ENCODE peak calls at places on chromosomes 13 and 19, in eight cellular contexts. V, X, B, L, S, D, C and N are unnamed samples.

GRCh38 chr13:60009300-60010248 is 154.2 kb downstream of the DIAPH3 start:
- DNase-seq in V (no peak), X (no peak), B (peak; percentile 41), L (no peak), S (peak; percentile 92), D (no peak), C (no peak), N (no peak)

GRCh38 chr19:31312004-31312403 is 37.2 kb downstream of the TSHZ3 start:
- DNase-seq in V (peak; percentile 69), X (peak; percentile 34), B (peak; percentile 38), L (no peak), S (peak; percentile 46), D (no peak), C (no peak), N (no peak)

GRCh38 chr19:2315818-2316353 is 7.9 kb upstream of the LINGO3 start:
- DNase-seq in V (peak; percentile 89), X (peak; percentile 71), B (peak; percentile 71), L (no peak), S (peak; percentile 80), D (peak; percentile 95), C (peak; percentile 61), N (peak; percentile 79)

GRCh38 chr19:13100871-13101589 is 1.6 kb downstream of the LYL1 start:
- DNase-seq in V (no peak), X (no peak), B (no peak), L (no peak), S (no peak), D (no peak), C (no peak), N (no peak)

GRCh38 chr19:14728595-14728994 is 38.7 kb downstream of the ZNF333 start:
- DNase-seq in V (no peak), X (no peak), B (no peak), L (no peak), S (no peak), D (no peak), C (no peak), N (no peak)

GRCh38 chr13:107582171-107582570 is 633.2 kb downstream of the LIG4 start:
- DNase-seq in V (no peak), X (no peak), B (no peak), L (no peak), S (no peak), D (no peak), C (no peak), N (no peak)

GRCh38 chr13:110426745-110427144 is 119.7 kb downstream of the COL4A2 start:
- DNase-seq in V (no peak), X (peak; percentile 49), B (no peak), L (no peak), S (no peak), D (no peak), C (no peak), N (no peak)

GRCh38 chr13:109605846-109606245 is 180.5 kb downstream of the IRS2 start:
- DNase-seq in V (no peak), X (no peak), B (no peak), L (no peak), S (no peak), D (no peak), C (no peak), N (no peak)

GRCh38 chr19:38388310-38389100 is at the start of gene SPRED3:
- DNase-seq in V (peak; percentile 72), X (no peak), B (peak; percentile 77), L (no peak), S (no peak), D (peak; percentile 90), C (no peak), N (no peak)

GRCh38 chr19:48493718-48494515 is 17.7 kb downstream of the LMTK3 start:
- DNase-seq in V (no peak), X (no peak), B (no peak), L (no peak), S (no peak), D (no peak), C (no peak), N (no peak)

GRCh38 chr19:54952591-54953344 is 5.4 kb upstream of the NLRP7 start:
- DNase-seq in V (no peak), X (no peak), B (no peak), L (no peak), S (no peak), D (no peak), C (no peak), N (no peak)

GRCh38 chr13:26011208-26011573 is 40.6 kb downstream of the SHISA2 start:
- DNase-seq in V (no peak), X (no peak), B (no peak), L (no peak), S (no peak), D (no peak), C (no peak), N (no peak)

GRCh38 chr13:37889102-37889501 is 19.5 kb upstream of the TRPC4 start:
- DNase-seq in V (no peak), X (no peak), B (no peak), L (no peak), S (no peak), D (no peak), C (no peak), N (no peak)

GRCh38 chr19:2095338-2095938 is 688 bp downstream of the MOB3A start:
- DNase-seq in V (no peak), X (no peak), B (no peak), L (no peak), S (peak; percentile 65), D (no peak), C (no peak), N (no peak)

GRCh38 chr19:48393559-48394330 is at the start of gene GRIN2D:
- DNase-seq in V (no peak), X (no peak), B (peak; percentile 64), L (peak; percentile 29), S (no peak), D (peak; percentile 78), C (no peak), N (peak; percentile 44)

GRCh38 chr19:14475251-14476073 is at the start of gene PTGER1:
- DNase-seq in V (no peak), X (no peak), B (peak; percentile 74), L (no peak), S (no peak), D (peak; percentile 89), C (no peak), N (peak; percentile 76)

GRCh38 chr19:46471116-46471733 is at the start of gene PNMA8A:
- DNase-seq in V (peak; percentile 92), X (peak; percentile 65), B (peak; percentile 84), L (no peak), S (peak; percentile 50), D (peak; percentile 97), C (peak; percentile 74), N (peak; percentile 84)

DNA sequence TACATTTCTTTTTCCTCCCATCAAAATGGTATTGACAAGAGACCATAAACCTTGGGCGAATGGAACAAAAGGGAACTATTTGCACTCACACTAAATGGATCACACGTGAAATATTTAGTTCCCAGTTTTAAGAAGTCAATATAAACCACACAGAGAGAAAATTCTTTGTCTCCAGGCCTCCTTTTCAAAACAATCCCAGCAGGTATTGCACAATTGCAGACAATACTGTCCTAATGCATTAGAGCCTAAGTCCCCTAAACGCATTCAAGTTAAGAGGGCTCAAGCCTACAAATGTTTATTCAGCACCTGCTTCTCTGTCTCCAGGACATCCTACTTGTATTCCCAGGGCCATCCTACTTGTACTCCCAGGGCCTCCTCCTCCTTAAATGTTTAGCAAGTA is 1.3 kb upstream of the B3GLCT start:
- DNase-seq in V (no peak), X (no peak), B (no peak), L (no peak), S (no peak), D (no peak), C (no peak), N (no peak)
- H3K4me1 ChIP-seq in V (no peaks in the 10 kb centered on the region), X (peaks cover 17% of the 10 kb centered on the region), B (peaks cover 9% of the 10 kb centered on the region), L (peaks cover 13% of the 10 kb centered on the region), S (peaks cover 6% of the 10 kb centered on the region), D (peaks cover 8% of the 10 kb centered on the region), C (peaks cover 37% of the 10 kb centered on the region), N (peaks cover 11% of the 10 kb centered on the region)

GRCh38 chr13:41919741-41920487 is 41.0 kb downstream of the VWA8 start:
- DNase-seq in V (no peak), X (no peak), B (no peak), L (no peak), S (no peak), D (no peak), C (no peak), N (peak; percentile 37)

GRCh38 chr13:41916173-41916954 is 44.5 kb downstream of the VWA8 start:
- DNase-seq in V (no peak), X (no peak), B (peak; percentile 33), L (peak; percentile 11), S (no peak), D (no peak), C (no peak), N (peak; percentile 57)

GRCh38 chr13:41915096-41915495 is 45.8 kb downstream of the VWA8 start:
- DNase-seq in V (no peak), X (no peak), B (no peak), L (no peak), S (no peak), D (no peak), C (no peak), N (no peak)

GRCh38 chr13:41919031-41919740 is 41.7 kb downstream of the VWA8 start:
- DNase-seq in V (no peak), X (peak; percentile 54), B (no peak), L (no peak), S (no peak), D (no peak), C (no peak), N (no peak)

DNA sequence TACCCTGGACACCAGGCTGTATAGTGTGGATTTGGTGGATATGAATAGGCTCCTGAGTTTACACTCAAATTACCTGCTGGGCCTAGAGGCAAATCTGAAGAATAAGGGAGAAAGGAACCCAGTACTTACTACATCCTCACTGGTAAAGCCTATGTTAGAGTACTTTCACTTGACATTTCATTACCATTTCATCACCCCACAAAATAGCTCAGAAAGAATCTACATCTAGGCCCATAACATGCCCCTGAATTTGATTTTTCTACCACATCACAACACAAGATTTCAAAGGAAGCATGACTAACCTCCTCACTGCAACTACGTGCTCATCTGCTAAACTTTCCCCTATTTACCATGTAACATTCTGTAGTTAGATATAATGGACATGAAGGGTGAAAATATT is 43.3 kb downstream of the VWA8 start:
- DNase-seq in V (no peak), X (no peak), B (no peak), L (no peak), S (no peak), D (no peak), C (no peak), N (no peak)
- H3K4me3 ChIP-seq in V (no peak overlapping the region), X (no peak overlapping the region), B (no peak overlapping the region), L (no peak overlapping the region), S (no peak overlapping the region), D (no peak overlapping the region), C (no peak overlapping the region), N (no peak overlapping the region)

DNA sequence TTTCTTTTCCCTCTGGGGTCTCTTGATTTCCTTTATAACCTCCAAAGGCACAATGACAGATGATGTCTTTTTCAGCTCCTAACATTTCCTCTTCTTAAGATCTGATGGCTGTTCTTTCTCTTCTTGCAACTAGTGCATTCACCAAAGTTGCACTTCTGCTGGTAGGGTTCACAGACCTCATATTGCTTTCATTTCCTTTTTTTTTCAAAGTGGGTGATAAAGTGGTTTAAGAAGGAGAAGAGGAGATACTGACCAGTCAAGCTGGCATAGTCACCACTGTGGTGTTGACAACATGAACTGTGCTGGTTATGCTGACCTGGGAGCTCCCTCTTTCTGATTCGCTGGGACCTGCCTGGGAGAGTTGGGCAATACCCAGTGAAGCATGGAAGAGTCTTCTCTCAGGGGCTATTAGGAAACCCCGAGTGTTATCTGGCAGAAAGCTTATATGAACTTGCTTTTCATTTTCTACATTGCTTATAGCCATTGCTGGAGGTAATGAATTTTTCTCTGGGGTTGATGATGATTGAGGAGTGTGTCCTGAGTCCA is 222.9 kb downstream of the SLITRK5 start:
- DNase-seq in V (no peak), X (no peak), B (no peak), L (no peak), S (no peak), D (no peak), C (no peak), N (no peak)
- H3K27me3 ChIP-seq in V (no peaks in the 10 kb centered on the region), X (no peaks in the 10 kb centered on the region), B (no peaks in the 10 kb centered on the region), L (no peaks in the 10 kb centered on the region), S (no peaks in the 10 kb centered on the region), D (no peaks in the 10 kb centered on the region), C (no peaks in the 10 kb centered on the region), N (no peaks in the 10 kb centered on the region)

GRCh38 chr19:4061683-4062575 is 4.8 kb downstream of the ZBTB7A start:
- DNase-seq in V (no peak), X (no peak), B (peak; percentile 85), L (no peak), S (peak; percentile 89), D (no peak), C (no peak), N (no peak)
- H3K4me1 ChIP-seq in V (no peaks in the 10 kb centered on the region), X (peaks cover 73% of the 10 kb centered on the region), B (peaks cover 59% of the 10 kb centered on the region), L (peaks cover 68% of the 10 kb centered on the region), S (peaks cover 52% of the 10 kb centered on the region), D (peaks cover 6% of the 10 kb centered on the region), C (peaks cover 78% of the 10 kb centered on the region), N (no peaks in the 10 kb centered on the region)